ENCODE peak calls at places on chromosomes 4 and X, in ten cellular contexts. W is T-cell, R is germinal center, U is AG08396, K is kidney tubule cell, G is transverse colon, V is NCI-H2107, I is MCF 10A, H is SJSA1, A is uterus. J is an unnamed sample.

GRCh38 chr4:53694666-53695065 is 103.4 kb upstream of the LNX1 start:
- DNase-seq in I (no peak), H (no peak), W (no peak), R (no peak), A (no peak), U (no peak), K (no peak), G (no peak), V (no peak), J (no peak)

GRCh38 chr4:1378559-1379231 is 27.5 kb downstream of the NKX1-1 start:
- DNase-seq in A (no peak), G (no peak), H (no peak), U (no peak), I (no peak), R (no peak), K (no peak), W (no peak), V (no peak), J (no peak)

GRCh38 chr4:151226004-151226932 is 50.7 kb upstream of the PRSS48 start:
- DNase-seq in A (no peak), I (peak; percentile 79), K (peak; percentile 79), R (no peak), V (no peak), U (peak; percentile 82), H (no peak), G (no peak), W (no peak), J (peak; percentile 80)

GRCh38 chr4:152536545-152537182 is 772 bp upstream of the FBXW7 start:
- DNase-seq in H (no peak), A (peak; percentile 27), W (peak; percentile 72), V (no peak), R (peak; percentile 47), U (peak; percentile 45), K (no peak), G (peak; percentile 69), I (peak; percentile 58), J (peak; percentile 83)

GRCh38 chrX:103953353-103953752 is 9.1 kb upstream of the TMSB15B start:
- DNase-seq in W (no peak), V (no peak), K (no peak), I (no peak), R (no peak), G (no peak), H (no peak), U (no peak), A (no peak), J (no peak)

GRCh38 chrX:54891573-54891972 is 29.1 kb upstream of the TRO start:
- DNase-seq in K (peak; percentile 43), W (peak; percentile 1), V (no peak), A (no peak), G (peak; percentile 19), R (peak; percentile 1), U (peak; percentile 14), I (peak; percentile 56), H (no peak), J (peak; percentile 56)

GRCh38 chr4:139720806-139721205 is 55.2 kb downstream of the MGST2 start:
- DNase-seq in U (no peak), R (no peak), H (no peak), G (no peak), K (no peak), W (no peak), V (no peak), I (no peak), A (no peak), J (no peak)

GRCh38 chrX:22699591-22700091 is 300.1 kb upstream of the DDX53 start:
- DNase-seq in U (no peak), R (no peak), W (no peak), A (no peak), I (no peak), H (no peak), V (no peak), K (peak; percentile 31), G (no peak), J (no peak)

GRCh38 chrX:24498181-24498580 is 33.1 kb downstream of the PDK3 start:
- DNase-seq in H (no peak), R (no peak), G (peak; percentile 22), V (no peak), W (no peak), K (peak; percentile 14), I (peak; percentile 26), A (peak; percentile 23), U (peak; percentile 14), J (peak; percentile 13)

GRCh38 chrX:136055651-136056221 is 70.5 kb downstream of the SLC9A6 start:
- DNase-seq in W (no peak), I (peak; percentile 8), V (no peak), U (peak; percentile 48), H (no peak), R (no peak), G (no peak), A (peak; percentile 82), K (no peak), J (no peak)

GRCh38 chr4:48634688-48635308 is 144.7 kb downstream of the ZAR1 start:
- DNase-seq in A (no peak), I (no peak), W (no peak), U (no peak), G (no peak), V (no peak), H (no peak), K (no peak), R (peak; percentile 2), J (no peak)